ENCODE peak calls at places on chromosome 1, in ten cellular contexts. H is sigmoid colon; Q is transverse colon; C is CD8-positive, alpha-beta T cell; T is upper lobe of right lung; X is MM.1S; B is left ventricle myocardium inferior; O is effector memory CD4-positive, alpha-beta T cell; L is Panc1; V is tibial artery. D is an unnamed sample.

GRCh38 chr1:66282343-66282852 is 251.6 kb upstream of the SGIP1 start:
- DNase-seq in T (no peak), X (peak; percentile 99), O (peak; percentile 46), C (peak; percentile 38), B (no peak), L (no peak), V (no peak), H (no peak), Q (peak; percentile 47), D (peak; percentile 25)

GRCh38 chr1:12159826-12160225 is 7.0 kb upstream of the TNFRSF1B start:
- DNase-seq in O (peak; percentile 46), V (no peak), H (no peak), X (no peak), C (peak; percentile 48), L (no peak), B (no peak), Q (no peak), T (no peak), D (no peak)

GRCh38 chr1:242689378-242689777 is 164.9 kb upstream of the PLD5 start:
- DNase-seq in C (no peak), H (no peak), L (no peak), V (no peak), O (no peak), X (no peak), Q (no peak), B (no peak), T (no peak), D (no peak)

GRCh38 chr1:3076388-3076740 is 7.4 kb downstream of the PRDM16 start:
- DNase-seq in O (no peak), Q (no peak), L (no peak), B (no peak), C (no peak), T (no peak), H (no peak), X (no peak), V (no peak), D (no peak)

GRCh38 chr1:222420621-222421020 is 127.3 kb downstream of the HHIPL2 start:
- DNase-seq in H (no peak), L (no peak), X (no peak), V (no peak), C (peak; percentile 33), Q (no peak), T (no peak), O (peak; percentile 9), B (no peak), D (no peak)

GRCh38 chr1:147111381-147112130 is 60.7 kb downstream of the PRKAB2 start:
- DNase-seq in H (no peak), Q (no peak), O (no peak), L (no peak), X (no peak), B (no peak), C (no peak), V (no peak), T (no peak), D (no peak)

GRCh38 chr1:7267493-7267892 is 482.2 kb downstream of the CAMTA1 start:
- DNase-seq in O (no peak), V (no peak), X (no peak), C (no peak), B (no peak), T (no peak), Q (no peak), H (no peak), L (no peak), D (no peak)

GRCh38 chr1:206466840-206467649 is 3.2 kb upstream of the IKBKE start:
- DNase-seq in H (no peak), T (no peak), Q (no peak), O (no peak), C (no peak), V (no peak), X (no peak), B (no peak), L (no peak), D (no peak)

GRCh38 chr1:93728480-93729131 is 47.0 kb upstream of the BCAR3 start:
- DNase-seq in H (no peak), O (no peak), L (no peak), T (no peak), C (no peak), B (peak; percentile 57), V (no peak), Q (no peak), X (no peak), D (no peak)

GRCh38 chr1:236685917-236686814 is at the start of gene ACTN2:
- DNase-seq in C (peak; percentile 29), H (peak; percentile 76), L (no peak), B (peak; percentile 74), V (peak; percentile 81), X (no peak), Q (peak; percentile 40), O (peak; percentile 24), T (peak; percentile 77), D (peak; percentile 77)

GRCh38 chr1:228282329-228283042 is 74.6 kb downstream of the OBSCN start:
- DNase-seq in C (no peak), H (peak; percentile 54), V (no peak), O (no peak), B (no peak), L (no peak), T (peak; percentile 59), Q (peak; percentile 5), X (no peak), D (no peak)

GRCh38 chr1:152517237-152517811 is 3.0 kb downstream of the CRCT1 start:
- DNase-seq in V (no peak), O (no peak), Q (no peak), X (no peak), L (no peak), H (no peak), T (no peak), C (no peak), B (no peak), D (no peak)

GRCh38 chr1:36183309-36183856 is 27.4 kb downstream of the MAP7D1 start:
- DNase-seq in T (no peak), Q (no peak), B (no peak), V (peak; percentile 82), C (no peak), L (no peak), X (no peak), H (peak; percentile 87), O (no peak), D (no peak)
- H3K27ac ChIP-seq in T (no peak overlapping the region), Q (peak overlapping the region; percentile 85), B (peak overlapping the region; percentile 11), V (peak overlapping the region; percentile 77), C (no peak overlapping the region), L (no peak overlapping the region), X (no peak overlapping the region), H (peak overlapping the region; percentile 73), O (no peak overlapping the region), D (no peak overlapping the region)

GRCh38 chr1:33640114-33640660 is 167.7 kb downstream of the ZSCAN20 start:
- DNase-seq in V (no peak), Q (no peak), L (no peak), O (no peak), X (no peak), T (no peak), C (no peak), B (no peak), H (no peak), D (no peak)

GRCh38 chr1:33635336-33636012 is 163.0 kb downstream of the ZSCAN20 start:
- DNase-seq in Q (no peak), O (no peak), X (no peak), B (no peak), T (no peak), L (no peak), H (no peak), C (no peak), V (no peak), D (no peak)

GRCh38 chr1:33634806-33635205 is 162.4 kb downstream of the ZSCAN20 start:
- DNase-seq in L (no peak), B (peak; percentile 20), O (no peak), C (no peak), T (no peak), Q (peak; percentile 17), V (no peak), H (no peak), X (peak; percentile 35), D (peak; percentile 61)

GRCh38 chr1:33636209-33636608 is 163.8 kb downstream of the ZSCAN20 start:
- DNase-seq in X (no peak), B (no peak), V (no peak), Q (no peak), T (no peak), L (no peak), H (no peak), O (no peak), C (no peak), D (no peak)

DNA sequence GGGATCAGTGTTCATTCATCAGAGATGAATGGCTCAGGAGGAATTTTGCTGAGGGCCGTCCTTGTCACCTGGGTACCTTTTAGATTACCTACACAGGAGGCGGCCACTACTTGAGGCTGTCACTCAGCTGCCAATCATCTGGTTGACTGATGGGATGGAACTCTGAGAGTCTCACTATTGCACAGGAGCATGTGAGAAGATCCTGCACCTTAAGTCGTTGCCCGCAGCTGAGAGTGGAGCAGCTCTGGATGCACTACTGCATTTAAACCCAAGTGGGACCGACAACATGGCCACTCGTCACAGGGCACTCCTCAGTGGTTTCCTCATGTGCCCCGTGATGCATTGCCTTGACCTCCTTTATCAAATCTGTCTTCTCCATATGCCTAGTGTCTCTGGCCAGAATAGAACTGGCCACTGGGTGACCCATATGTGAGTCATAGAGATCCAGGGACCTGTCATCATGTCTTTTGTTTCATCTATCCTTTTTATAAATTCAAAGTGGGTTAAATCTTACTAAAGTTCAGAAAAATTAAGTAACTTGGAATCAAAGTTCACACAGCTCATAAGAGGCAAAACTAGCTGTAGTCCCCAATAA is 165.5 kb downstream of the ZSCAN20 start:
- DNase-seq in B (no peak), O (no peak), H (no peak), V (no peak), T (no peak), L (no peak), Q (no peak), C (no peak), X (no peak), D (no peak)
- H3K27ac ChIP-seq in B (no peak overlapping the region), O (no peak overlapping the region), H (no peak overlapping the region), V (no peak overlapping the region), T (no peak overlapping the region), L (no peak overlapping the region), Q (no peak overlapping the region), C (no peak overlapping the region), X (no peak overlapping the region), D (no peak overlapping the region)

DNA sequence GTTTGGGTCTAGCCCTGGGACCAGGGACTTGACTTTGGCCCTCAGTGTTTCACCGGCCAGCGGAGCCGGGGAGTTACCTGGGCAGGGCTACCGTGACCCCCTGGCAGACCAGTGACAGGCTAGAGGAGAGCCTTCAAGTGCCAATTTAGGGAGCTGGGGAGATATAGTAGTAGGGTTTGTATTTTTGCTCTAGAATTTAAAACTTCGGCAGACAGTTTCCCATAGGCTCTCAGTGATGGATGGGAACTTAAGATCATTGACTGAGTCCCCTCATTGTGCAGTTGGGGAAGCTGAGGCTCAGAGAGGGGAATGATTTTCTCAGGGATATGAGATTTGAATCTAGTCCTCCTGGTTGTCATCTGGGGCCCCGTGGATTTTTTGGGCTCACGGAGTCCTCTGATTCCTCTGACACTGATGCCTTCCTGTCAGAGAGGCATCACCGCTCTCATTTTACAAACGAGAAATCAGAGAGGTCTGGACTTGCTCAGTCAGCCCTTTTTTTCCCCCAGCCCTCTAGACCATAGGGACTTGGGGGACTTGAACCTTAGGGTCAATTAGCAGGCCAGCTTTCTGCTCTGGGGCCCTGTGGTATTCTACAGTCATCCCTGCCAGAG is 58.3 kb upstream of the ACOT11 start:
- DNase-seq in B (no peak), C (no peak), L (no peak), O (no peak), X (no peak), Q (no peak), T (no peak), V (no peak), H (no peak), D (no peak)
- H3K27ac ChIP-seq in B (peak overlapping the region; percentile 95), C (no peak overlapping the region), L (no peak overlapping the region), O (peak overlapping the region; percentile 78), X (no peak overlapping the region), Q (peak overlapping the region; percentile 92), T (peak overlapping the region; percentile 88), V (peak overlapping the region; percentile 90), H (peak overlapping the region; percentile 91), D (peak overlapping the region; percentile 83)

GRCh38 chr1:68221971-68222355 is 10.4 kb downstream of the WLS start:
- DNase-seq in H (no peak), V (no peak), T (no peak), C (no peak), O (no peak), L (no peak), X (no peak), B (no peak), Q (no peak), D (no peak)
- H3K27ac ChIP-seq in H (peak overlapping the region; percentile 64), V (peak overlapping the region; percentile 25), T (no peak overlapping the region), C (no peak overlapping the region), O (no peak overlapping the region), L (no peak overlapping the region), X (no peak overlapping the region), B (peak overlapping the region; percentile 48), Q (peak overlapping the region; percentile 49), D (no peak overlapping the region)

D was measured in A673.